ENCODE peak calls at places on chromosomes 11 and 22, in eight cellular contexts. T is HFFc6, B is HFF-Myc, S is foreskin fibroblast, K is RWPE1, R is nephron progenitor cell, P is cardiac muscle cell, M is heart left ventricle. V is an unnamed sample.

GRCh38 chr11:119361056-119361787 is 14.7 kb upstream of the MFRP start:
- DNase-seq in T (peak), B (no peak), S (peak), K (peak), R (peak), P (peak), M (peak), V (peak)

GRCh38 chr22:44182591-44183588 is 2.2 kb downstream of the PARVG start:
- DNase-seq in T (no peak), B (no peak), S (no peak), K (no peak), R (no peak), P (no peak), M (peak), V (no peak)

GRCh38 chr11:22787565-22788162 is 41.9 kb downstream of the SVIP start:
- DNase-seq in T (peak), B (peak), S (peak), K (peak), R (peak), P (peak), M (no peak), V (peak)

GRCh38 chr22:23402275-23403151 is 177.6 kb downstream of the IGLL1 start:
- DNase-seq in T (peak), B (no peak), S (peak), K (peak), R (peak), P (peak), M (no peak), V (peak)

GRCh38 chr22:34798605-34799004 is 267.4 kb upstream of the ISX start:
- DNase-seq in T (no peak), B (no peak), S (no peak), K (no peak), R (no peak), P (no peak), M (peak), V (no peak)

GRCh38 chr11:83088965-83089364 is 17.3 kb upstream of the RAB30 start:
- DNase-seq in T (no peak), B (no peak), S (no peak), K (no peak), R (no peak), P (no peak), M (no peak), V (no peak)

GRCh38 chr22:38138961-38139360 is 28.5 kb upstream of the BAIAP2L2 start:
- DNase-seq in T (no peak), B (no peak), S (no peak), K (no peak), R (no peak), P (no peak), M (no peak), V (no peak)

GRCh38 chr11:114257621-114258558 is 38.3 kb upstream of the NNMT start:
- DNase-seq in T (no peak), B (no peak), S (peak), K (no peak), R (peak), P (peak), M (peak), V (peak)

GRCh38 chr11:63999349-64000025 is 13.2 kb downstream of the OTUB1 start:
- DNase-seq in T (peak), B (no peak), S (peak), K (peak), R (peak), P (peak), M (peak), V (peak)

GRCh38 chr11:111633248-111633647 is 31.0 kb downstream of the SIK2 start:
- DNase-seq in T (no peak), B (no peak), S (no peak), K (no peak), R (no peak), P (no peak), M (no peak), V (no peak)

GRCh38 chr11:69050592-69051380 is 2.1 kb downstream of the TPCN2 start:
- DNase-seq in T (no peak), B (no peak), S (no peak), K (no peak), R (no peak), P (no peak), M (no peak), V (no peak)

GRCh38 chr11:26847459-26847858 is 125.6 kb upstream of the SLC5A12 start:
- DNase-seq in T (no peak), B (no peak), S (peak), K (no peak), R (no peak), P (peak), M (no peak), V (no peak)

GRCh38 chr11:2526808-2527381 is 82.1 kb downstream of the KCNQ1 start:
- DNase-seq in T (no peak), B (no peak), S (no peak), K (no peak), R (peak), P (no peak), M (peak), V (no peak)

GRCh38 chr11:61120865-61121831 is 18.9 kb downstream of the CD5 start:
- DNase-seq in T (peak), B (no peak), S (peak), K (no peak), R (no peak), P (peak), M (peak), V (no peak)

GRCh38 chr11:92632510-92632909 is 336.9 kb upstream of the MTNR1B start:
- DNase-seq in T (no peak), B (no peak), S (no peak), K (no peak), R (no peak), P (no peak), M (no peak), V (no peak)

GRCh38 chr11:72641900-72642814 is 32.1 kb downstream of the PDE2A start:
- DNase-seq in T (no peak), B (no peak), S (peak), K (peak), R (peak), P (peak), M (peak), V (peak)

GRCh38 chr11:112223754-112224532 is 2.3 kb upstream of the PTS start:
- DNase-seq in T (no peak), B (no peak), S (no peak), K (no peak), R (no peak), P (no peak), M (no peak), V (no peak)

GRCh38 chr11:66856496-66857233 is at the start of gene LRFN4:
- DNase-seq in T (no peak), B (no peak), S (no peak), K (peak), R (peak), P (no peak), M (peak), V (no peak)

GRCh38 chr11:65915101-65915820 is 3.6 kb downstream of the C11orf68 start:
- DNase-seq in T (no peak), B (no peak), S (no peak), K (no peak), R (no peak), P (no peak), M (no peak), V (no peak)

GRCh38 chr11:133982151-133982550 is 25.4 kb upstream of the IGSF9B start:
- DNase-seq in T (no peak), B (no peak), S (no peak), K (no peak), R (no peak), P (no peak), M (no peak), V (no peak)

GRCh38 chr11:24239016-24239720 is 257.7 kb upstream of the LUZP2 start:
- DNase-seq in T (peak), B (no peak), S (peak), K (peak), R (no peak), P (peak), M (no peak), V (no peak)

GRCh38 chr22:37148742-37149665 is 712 bp downstream of the IL2RB start:
- DNase-seq in T (no peak), B (no peak), S (no peak), K (no peak), R (no peak), P (no peak), M (no peak), V (no peak)

GRCh38 chr11:66649903-66650302 is 11.4 kb downstream of the RBM4 start:
- DNase-seq in T (no peak), B (no peak), S (no peak), K (no peak), R (no peak), P (no peak), M (no peak), V (no peak)

GRCh38 chr11:61949169-61950034 is 749 bp upstream of the BEST1 start:
- DNase-seq in T (peak), B (peak), S (peak), K (peak), R (peak), P (peak), M (peak), V (peak)

GRCh38 chr11:46072172-46072964 is 48.9 kb downstream of the PHF21A start:
- DNase-seq in T (no peak), B (no peak), S (no peak), K (no peak), R (no peak), P (peak), M (no peak), V (no peak)

GRCh38 chr22:17097701-17098100 is 12.9 kb downstream of the IL17RA start:
- DNase-seq in T (no peak), B (no peak), S (no peak), K (no peak), R (no peak), P (no peak), M (no peak), V (no peak)

GRCh38 chr11:60121259-60121658 is 32.8 kb downstream of the MS4A2 start:
- DNase-seq in T (no peak), B (no peak), S (no peak), K (no peak), R (peak), P (peak), M (no peak), V (no peak)

GRCh38 chr11:95404370-95404769 is 173.4 kb upstream of the SESN3 start:
- DNase-seq in T (no peak), B (no peak), S (no peak), K (no peak), R (no peak), P (no peak), M (no peak), V (no peak)

GRCh38 chr11:66912963-66913362 is 45.2 kb downstream of the PC start:
- DNase-seq in T (no peak), B (no peak), S (no peak), K (no peak), R (no peak), P (no peak), M (no peak), V (no peak)

GRCh38 chr22:21697866-21698265 is 32.1 kb downstream of the PPIL2 start:
- DNase-seq in T (peak), B (no peak), S (peak), K (no peak), R (no peak), P (no peak), M (no peak), V (no peak)

GRCh38 chr22:49507607-49508292 is 319.9 kb downstream of the BRD1 start:
- DNase-seq in T (no peak), B (no peak), S (no peak), K (no peak), R (no peak), P (no peak), M (no peak), V (no peak)

GRCh38 chr11:102807921-102808320 is 10.0 kb upstream of the MMP1 start:
- DNase-seq in T (no peak), B (no peak), S (no peak), K (no peak), R (peak), P (peak), M (no peak), V (peak)

GRCh38 chr11:75400110-75400865 is 970 bp downstream of the RPS3 start:
- DNase-seq in T (no peak), B (no peak), S (peak), K (no peak), R (no peak), P (peak), M (no peak), V (no peak)

GRCh38 chr11:123482225-123482624 is 52.2 kb downstream of the GRAMD1B start:
- DNase-seq in T (no peak), B (no peak), S (no peak), K (no peak), R (no peak), P (no peak), M (no peak), V (no peak)

GRCh38 chr22:11629661-11630385 is 3898.2 kb upstream of the OR11H1 start:
- DNase-seq in T (no peak), B (no peak), S (no peak), K (no peak), R (no peak), P (no peak), M (no peak), V (no peak)

GRCh38 chr22:37971475-37972434 is 12.6 kb downstream of the SOX10 start:
- DNase-seq in T (no peak), B (no peak), S (no peak), K (no peak), R (no peak), P (no peak), M (no peak), V (no peak)

GRCh38 chr11:10728154-10728553 is 22.9 kb upstream of the CTR9 start:
- DNase-seq in T (no peak), B (no peak), S (no peak), K (no peak), R (no peak), P (no peak), M (no peak), V (no peak)

GRCh38 chr11:34427171-34427805 is 11.4 kb upstream of the CAT start:
- DNase-seq in T (peak), B (peak), S (peak), K (peak), R (no peak), P (peak), M (no peak), V (peak)

GRCh38 chr11:95358516-95359322 is 127.7 kb upstream of the SESN3 start:
- DNase-seq in T (no peak), B (no peak), S (no peak), K (no peak), R (no peak), P (peak), M (peak), V (peak)

DNA sequence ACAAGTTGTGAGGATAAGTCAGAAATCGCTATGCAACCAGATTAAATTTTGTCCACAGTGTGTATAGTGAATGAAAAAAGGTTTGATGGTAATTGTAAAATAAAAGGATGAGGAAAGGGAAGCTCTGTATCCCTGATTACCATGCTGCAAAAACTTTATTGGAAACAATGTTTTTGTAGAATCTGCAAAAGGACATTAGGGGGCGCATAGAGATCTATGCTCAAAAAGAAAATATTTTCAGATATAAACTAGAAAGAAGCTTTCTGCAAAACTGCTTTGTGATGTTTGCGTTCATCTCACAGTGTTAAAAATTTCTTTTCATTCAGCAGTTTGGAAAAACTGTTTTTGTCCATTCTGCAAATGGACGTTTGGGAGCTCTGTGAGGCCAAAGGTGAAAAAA is 390.5 kb downstream of the OR4C45 start:
- DNase-seq in T (no peak), B (no peak), S (no peak), K (no peak), R (no peak), P (no peak), M (no peak), V (no peak)
- TF ChIP-seq CTCF in T (peak), B (no peak), S (no peak), K (no peak), R (no peak), P (no peak), M (no peak), V (no peak)

GRCh38 chr11:97687106-97687505 is 1297.3 kb downstream of the JRKL start:
- DNase-seq in T (no peak), B (no peak), S (no peak), K (no peak), R (no peak), P (no peak), M (no peak), V (no peak)

GRCh38 chr11:97691061-97691460 is 1301.2 kb downstream of the JRKL start:
- DNase-seq in T (no peak), B (no peak), S (no peak), K (no peak), R (no peak), P (no peak), M (no peak), V (no peak)
- TF ChIP-seq CTCF in T (no peak), B (no peak), S (no peak), K (no peak), R (no peak), P (no peak), M (no peak), V (no peak)

GRCh38 chr22:20102203-20102780 is 13.6 kb upstream of the RANBP1 start:
- DNase-seq in T (no peak), B (no peak), S (no peak), K (no peak), R (no peak), P (no peak), M (no peak), V (no peak)
- TF ChIP-seq CTCF in T (peak), B (no peak), S (no peak), K (no peak), R (no peak), P (no peak), M (no peak), V (peak)

GRCh38 chr11:3971756-3972404 is 116.4 kb downstream of the STIM1 start:
- DNase-seq in T (peak), B (no peak), S (peak), K (no peak), R (no peak), P (peak), M (no peak), V (no peak)
- TF ChIP-seq CTCF in T (peak), B (no peak), S (peak), K (no peak), R (no peak), P (no peak), M (no peak), V (no peak)

DNA sequence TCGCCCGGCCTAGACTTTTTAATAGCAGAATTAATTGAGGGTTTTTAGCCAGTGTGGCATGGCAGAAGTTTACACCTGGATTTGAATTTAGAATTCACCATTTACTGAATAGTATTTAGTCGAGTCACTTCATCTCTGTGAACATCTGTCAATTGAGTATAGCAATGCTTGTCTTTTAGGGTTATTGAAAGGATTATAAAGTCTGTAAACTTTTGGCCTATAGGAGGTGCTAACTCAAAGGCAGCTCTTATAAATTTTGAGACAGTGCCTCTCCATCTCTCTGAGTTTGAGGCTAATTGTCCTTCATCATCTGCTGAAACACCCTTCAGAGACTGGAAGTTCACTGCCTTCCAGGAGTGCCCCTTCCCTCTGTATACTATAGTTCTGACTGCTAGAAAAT is 205.0 kb downstream of the NELL1 start:
- DNase-seq in T (no peak), B (no peak), S (no peak), K (no peak), R (no peak), P (no peak), M (no peak), V (no peak)
- TF ChIP-seq CTCF in T (no peak), B (no peak), S (no peak), K (no peak), R (no peak), P (no peak), M (no peak), V (no peak)

DNA sequence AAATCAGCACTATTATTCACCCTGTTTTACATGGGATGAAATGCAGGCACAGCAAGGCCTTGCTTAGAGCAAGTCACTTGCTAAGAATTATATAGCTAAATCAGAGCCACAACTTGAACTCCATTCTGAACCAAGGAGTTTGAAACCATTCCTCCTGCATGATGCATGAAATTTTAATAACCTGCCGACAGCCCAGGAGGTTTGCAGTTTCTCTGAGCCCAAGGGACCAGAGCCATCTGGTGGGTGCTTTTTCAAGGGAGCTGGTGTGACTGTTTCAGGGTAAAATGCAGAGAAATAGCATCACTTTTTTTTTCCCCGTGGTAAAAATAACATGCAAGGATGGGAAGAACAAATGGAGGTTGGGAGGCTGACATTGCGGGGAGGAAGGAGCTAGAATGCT is 22.9 kb downstream of the NAV2 start:
- DNase-seq in T (peak), B (no peak), S (peak), K (no peak), R (no peak), P (peak), M (no peak), V (no peak)
- TF ChIP-seq CTCF in T (peak), B (peak), S (peak), K (no peak), R (no peak), P (peak), M (no peak), V (no peak)